ENCODE peak calls at places on chromosome 22, in four cellular contexts. U is H9, L is mesenchymal stem cell, M is H1. G is an unnamed sample.

GRCh38 chr22:39570665-39571064 is at the start of gene CACNA1I:
- DNase-seq in U (no peak), L (no peak), M (no peak), G (no peak)

GRCh38 chr22:18033204-18033998 is 9.0 kb upstream of the MICAL3 start:
- DNase-seq in U (no peak), L (peak; percentile 34), M (no peak), G (no peak)

GRCh38 chr22:30486661-30487115 is 14.9 kb upstream of the SEC14L3 start:
- DNase-seq in U (no peak), L (no peak), M (no peak), G (no peak)

GRCh38 chr22:31853736-31854500 is 90.4 kb upstream of the YWHAH start:
- DNase-seq in U (no peak), L (no peak), M (no peak), G (no peak)

GRCh38 chr22:36197065-36197440 is 4.6 kb downstream of the APOL4 start:
- DNase-seq in U (peak; percentile 93), L (peak; percentile 77), M (no peak), G (peak; percentile 94)

GRCh38 chr22:37228106-37229011 is 15.7 kb downstream of the RAC2 start:
- DNase-seq in U (no peak), L (peak; percentile 78), M (no peak), G (no peak)

GRCh38 chr22:41656515-41656914 is 32.2 kb downstream of the SNU13 start:
- DNase-seq in U (no peak), L (peak; percentile 18), M (no peak), G (no peak)

GRCh38 chr22:31122532-31123291 is at the start of gene INPP5J:
- DNase-seq in U (peak; percentile 54), L (peak; percentile 67), M (no peak), G (peak; percentile 66)

GRCh38 chr22:35315855-35316745 is 16.4 kb downstream of the TOM1 start:
- DNase-seq in U (no peak), L (no peak), M (no peak), G (no peak)

GRCh38 chr22:42169055-42169469 is 38.5 kb upstream of the CYP2D6 start:
- DNase-seq in U (peak; percentile 84), L (peak; percentile 79), M (peak; percentile 90), G (peak; percentile 85)

GRCh38 chr22:47392729-47393128 is 630.3 kb downstream of the TBC1D22A start:
- DNase-seq in U (no peak), L (no peak), M (no peak), G (no peak)

GRCh38 chr22:44357962-44358553 is 45.3 kb upstream of the SHISAL1 start:
- DNase-seq in U (no peak), L (peak; percentile 59), M (no peak), G (no peak)

GRCh38 chr22:33781396-33781795 is 138.9 kb downstream of the LARGE1 start:
- DNase-seq in U (no peak), L (peak; percentile 51), M (no peak), G (peak; percentile 55)

GRCh38 chr22:39206491-39206890 is 38.3 kb downstream of the PDGFB start:
- DNase-seq in U (peak; percentile 20), L (no peak), M (no peak), G (no peak)

DNA sequence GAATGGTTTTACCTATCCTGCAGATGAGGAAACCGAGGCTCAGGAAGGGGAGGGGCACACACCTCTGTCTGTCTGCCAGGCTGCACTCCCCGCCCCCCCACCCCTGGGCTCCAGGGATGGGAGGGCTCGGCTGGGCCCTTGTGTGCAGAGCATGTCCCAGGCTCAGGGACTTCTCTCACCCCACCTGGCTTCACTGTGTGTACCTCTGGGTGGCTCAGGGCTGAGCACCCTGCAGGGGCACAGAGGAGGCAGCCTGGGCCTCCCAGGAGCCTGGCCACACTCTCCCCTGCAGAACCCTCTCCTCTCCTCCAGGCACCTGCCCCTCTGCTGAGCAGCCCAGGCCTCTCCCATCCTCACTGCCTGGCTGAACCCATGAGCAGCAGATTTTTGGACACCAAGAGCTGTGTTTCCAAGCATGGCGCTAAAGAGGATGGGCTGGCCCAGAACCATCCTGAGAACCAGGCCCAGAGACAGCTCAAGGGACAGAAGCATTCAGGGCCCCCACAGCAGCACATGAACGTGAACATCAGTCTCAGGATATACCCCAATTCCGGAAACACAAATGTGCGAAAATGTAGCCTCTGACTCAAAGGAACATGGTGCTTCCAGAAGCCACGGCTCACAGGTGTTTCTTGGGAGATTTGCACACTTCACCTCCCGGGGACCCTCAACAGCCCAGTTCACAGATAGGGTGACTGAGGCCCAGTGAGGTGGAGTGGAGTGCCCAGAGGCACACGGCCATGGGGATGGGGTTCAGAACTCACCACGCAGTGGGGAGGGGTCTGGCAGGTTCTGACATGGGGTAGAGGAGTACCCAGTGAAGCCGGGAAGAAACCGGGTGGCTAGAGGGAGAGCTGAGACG is 10.5 kb downstream of the EMID1 start:
- DNase-seq in U (no peak), L (no peak), M (no peak), G (no peak)
- H2BK5ac ChIP-seq in U (no peak overlapping the region), L (no peak overlapping the region), M (no peak overlapping the region), G (no peak overlapping the region)

GRCh38 chr22:46066691-46067090 is 83.6 kb upstream of the PPARA start:
- DNase-seq in U (no peak), L (no peak), M (no peak), G (no peak)
- H3K4ac ChIP-seq in U (no peak overlapping the region), L (no peak overlapping the region), M (no peak overlapping the region), G (no peak overlapping the region)

DNA sequence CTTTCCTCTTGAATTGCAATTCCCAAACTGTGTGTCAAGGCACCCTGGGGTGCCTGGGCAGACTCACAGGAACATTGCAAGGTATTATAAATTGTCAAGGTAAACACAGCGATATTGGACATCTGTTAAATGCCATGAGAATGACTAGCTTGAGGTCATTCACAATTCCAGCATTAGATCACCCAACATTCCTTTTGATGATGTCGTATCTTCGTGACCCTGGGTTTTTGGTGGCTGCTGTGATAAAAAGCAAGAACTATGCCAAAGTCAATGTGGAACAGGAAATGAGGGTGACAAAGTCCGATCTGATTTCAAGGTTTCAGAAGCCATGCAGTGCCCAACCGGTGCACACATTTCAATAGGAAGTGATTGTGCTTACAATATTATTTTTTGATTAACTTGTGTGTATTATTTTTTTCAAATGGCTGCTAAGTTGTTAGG is 458.4 kb downstream of the MIAT start:
- DNase-seq in U (no peak), L (peak; percentile 75), M (no peak), G (peak; percentile 93)
- H2BK5ac ChIP-seq in U (no peak overlapping the region), L (peak overlapping the region; percentile 98), M (no peak overlapping the region), G (no peak overlapping the region)

DNA sequence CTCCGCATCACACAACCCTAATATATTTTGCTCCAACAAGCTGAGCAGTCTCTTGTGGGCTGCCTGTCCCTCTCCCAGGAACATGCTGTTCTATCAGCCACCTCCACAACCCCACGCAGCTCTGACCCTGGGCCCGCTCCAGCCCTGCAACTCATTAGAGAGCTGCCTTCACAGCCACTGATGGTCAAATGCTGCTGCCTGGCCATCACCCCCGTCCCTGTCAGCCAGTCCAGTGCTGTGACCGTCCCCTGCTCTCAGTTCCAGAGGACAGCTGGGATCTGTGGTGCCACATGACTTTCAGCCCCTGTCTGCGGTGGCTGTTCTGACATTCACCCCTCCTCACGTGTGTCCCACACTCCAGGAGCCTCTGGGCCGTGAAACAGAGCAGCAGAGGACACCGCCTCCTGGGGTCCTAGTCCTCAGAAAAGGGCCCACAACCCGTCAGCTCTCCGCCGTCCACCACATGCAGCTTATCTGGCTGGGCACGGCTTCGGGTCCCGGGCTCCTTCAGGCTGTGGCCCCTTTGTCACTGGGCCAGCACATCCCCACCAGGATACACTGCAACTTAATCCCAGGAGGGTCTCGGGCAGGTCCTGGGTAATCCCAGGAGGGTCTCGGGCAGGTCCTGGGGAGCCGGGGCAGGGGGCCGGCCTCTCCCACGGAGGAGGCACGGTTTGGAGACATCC is 14.9 kb downstream of the CRELD2 start:
- DNase-seq in U (no peak), L (no peak), M (no peak), G (no peak)
- H3K4ac ChIP-seq in U (no peak overlapping the region), L (no peak overlapping the region), M (no peak overlapping the region), G (no peak overlapping the region)

GRCh38 chr22:19745155-19746133 is 15.1 kb upstream of the TBX1 start:
- DNase-seq in U (no peak), L (no peak), M (no peak), G (peak; percentile 72)
- H2BK5ac ChIP-seq in U (no peak overlapping the region), L (no peak overlapping the region), M (peak overlapping the region; percentile 71), G (no peak overlapping the region)

DNA sequence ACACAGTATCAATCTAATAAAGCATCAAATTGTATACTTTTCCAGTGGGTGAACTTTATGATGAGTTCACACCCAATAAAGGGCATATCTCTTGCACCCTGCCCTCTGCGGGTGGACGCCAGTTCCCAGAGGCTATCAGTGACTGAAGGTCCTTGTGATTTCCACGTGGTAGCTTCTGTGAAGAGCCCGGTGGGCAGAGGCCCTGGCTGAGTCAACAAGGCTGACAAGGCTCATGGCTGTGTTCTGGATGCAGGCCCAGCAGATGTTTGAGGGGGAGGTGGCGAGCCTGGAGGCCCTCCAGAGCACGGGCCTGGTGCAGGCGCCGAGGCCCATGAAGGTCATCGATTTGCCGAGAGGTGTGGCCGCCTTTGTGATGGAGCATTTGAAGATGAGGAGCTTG is 71.4 kb downstream of the PIWIL3 start:
- DNase-seq in U (no peak), L (no peak), M (peak; percentile 38), G (no peak)
- H3K4ac ChIP-seq in U (no peak overlapping the region), L (no peak overlapping the region), M (no peak overlapping the region), G (no peak overlapping the region)

GRCh38 chr22:46006379-46007002 is 29.5 kb upstream of the WNT7B start:
- DNase-seq in U (peak; percentile 87), L (peak; percentile 86), M (peak; percentile 98), G (peak; percentile 78)

GRCh38 chr22:46008291-46008690 is 31.3 kb upstream of the WNT7B start:
- DNase-seq in U (no peak), L (no peak), M (no peak), G (no peak)

GRCh38 chr22:46008836-46009596 is 32.1 kb upstream of the WNT7B start:
- DNase-seq in U (no peak), L (no peak), M (no peak), G (no peak)

GRCh38 chr22:46007848-46008261 is 30.9 kb upstream of the WNT7B start:
- DNase-seq in U (no peak), L (peak; percentile 33), M (no peak), G (peak; percentile 51)

GRCh38 chr22:46007003-46007847 is 30.3 kb upstream of the WNT7B start:
- DNase-seq in U (no peak), L (peak; percentile 59), M (no peak), G (no peak)
- H2BK5ac ChIP-seq in U (no peak overlapping the region), L (peak overlapping the region; percentile 94), M (no peak overlapping the region), G (no peak overlapping the region)